ENCODE peak calls at places on chromosomes 12 and 14, in ten cellular contexts. One of them, this sample, is unnamed.

GRCh38 chr14:92928258-92928629 is 5.3 kb downstream of the CHGA start:
- DNase-seq in stomach: no peak
- DNase-seq in adrenal gland: no peak
- DNase-seq in H1: no peak
- DNase-seq in right lobe of liver: no peak
- DNase-seq in heart left ventricle: no peak
- DNase-seq in body of pancreas: no peak
- DNase-seq in esophagus squamous epithelium: no peak
- DNase-seq in K562: no peak
- DNase-seq in A549: no peak
- DNase-seq in this sample: no peak

GRCh38 chr12:75977952-75978671 is 53.5 kb downstream of the PHLDA1 start:
- DNase-seq in stomach: peak
- DNase-seq in body of pancreas: peak
- DNase-seq in H1: no peak
- DNase-seq in esophagus squamous epithelium: peak
- DNase-seq in A549: peak
- DNase-seq in adrenal gland: peak
- DNase-seq in K562: peak
- DNase-seq in heart left ventricle: peak
- DNase-seq in right lobe of liver: peak
- DNase-seq in this sample: peak

GRCh38 chr14:89013098-89013504 is 188.7 kb downstream of the TTC8 start:
- DNase-seq in K562: peak
- DNase-seq in heart left ventricle: no peak
- DNase-seq in esophagus squamous epithelium: no peak
- DNase-seq in stomach: peak
- DNase-seq in A549: peak
- DNase-seq in body of pancreas: peak
- DNase-seq in H1: peak
- DNase-seq in adrenal gland: no peak
- DNase-seq in right lobe of liver: no peak
- DNase-seq in this sample: no peak

GRCh38 chr14:88547386-88547780 is 7.4 kb downstream of the PTPN21 start:
- DNase-seq in body of pancreas: no peak
- DNase-seq in stomach: no peak
- DNase-seq in esophagus squamous epithelium: no peak
- DNase-seq in H1: no peak
- DNase-seq in A549: no peak
- DNase-seq in right lobe of liver: no peak
- DNase-seq in heart left ventricle: no peak
- DNase-seq in adrenal gland: no peak
- DNase-seq in K562: no peak
- DNase-seq in this sample: no peak

GRCh38 chr12:79300199-79300568 is 390.6 kb downstream of the PAWR start:
- DNase-seq in stomach: no peak
- DNase-seq in esophagus squamous epithelium: no peak
- DNase-seq in A549: peak
- DNase-seq in right lobe of liver: no peak
- DNase-seq in heart left ventricle: no peak
- DNase-seq in body of pancreas: no peak
- DNase-seq in H1: no peak
- DNase-seq in K562: no peak
- DNase-seq in adrenal gland: no peak
- DNase-seq in this sample: no peak

GRCh38 chr14:99346470-99347080 is 74.6 kb upstream of the BCL11B start:
- DNase-seq in stomach: no peak
- DNase-seq in K562: no peak
- DNase-seq in A549: no peak
- DNase-seq in H1: no peak
- DNase-seq in heart left ventricle: no peak
- DNase-seq in esophagus squamous epithelium: no peak
- DNase-seq in adrenal gland: no peak
- DNase-seq in body of pancreas: peak
- DNase-seq in right lobe of liver: no peak
- DNase-seq in this sample: no peak

GRCh38 chr14:99952039-99952438 is 113.2 kb upstream of the EVL start:
- DNase-seq in right lobe of liver: no peak
- DNase-seq in body of pancreas: no peak
- DNase-seq in adrenal gland: no peak
- DNase-seq in stomach: no peak
- DNase-seq in A549: no peak
- DNase-seq in H1: no peak
- DNase-seq in heart left ventricle: no peak
- DNase-seq in K562: no peak
- DNase-seq in esophagus squamous epithelium: no peak
- DNase-seq in this sample: no peak

GRCh38 chr14:90278199-90279175 is 22.1 kb downstream of the PSMC1 start:
- DNase-seq in A549: no peak
- DNase-seq in heart left ventricle: no peak
- DNase-seq in H1: no peak
- DNase-seq in adrenal gland: peak
- DNase-seq in stomach: no peak
- DNase-seq in esophagus squamous epithelium: no peak
- DNase-seq in K562: no peak
- DNase-seq in right lobe of liver: peak
- DNase-seq in body of pancreas: no peak
- DNase-seq in this sample: peak

DNA sequence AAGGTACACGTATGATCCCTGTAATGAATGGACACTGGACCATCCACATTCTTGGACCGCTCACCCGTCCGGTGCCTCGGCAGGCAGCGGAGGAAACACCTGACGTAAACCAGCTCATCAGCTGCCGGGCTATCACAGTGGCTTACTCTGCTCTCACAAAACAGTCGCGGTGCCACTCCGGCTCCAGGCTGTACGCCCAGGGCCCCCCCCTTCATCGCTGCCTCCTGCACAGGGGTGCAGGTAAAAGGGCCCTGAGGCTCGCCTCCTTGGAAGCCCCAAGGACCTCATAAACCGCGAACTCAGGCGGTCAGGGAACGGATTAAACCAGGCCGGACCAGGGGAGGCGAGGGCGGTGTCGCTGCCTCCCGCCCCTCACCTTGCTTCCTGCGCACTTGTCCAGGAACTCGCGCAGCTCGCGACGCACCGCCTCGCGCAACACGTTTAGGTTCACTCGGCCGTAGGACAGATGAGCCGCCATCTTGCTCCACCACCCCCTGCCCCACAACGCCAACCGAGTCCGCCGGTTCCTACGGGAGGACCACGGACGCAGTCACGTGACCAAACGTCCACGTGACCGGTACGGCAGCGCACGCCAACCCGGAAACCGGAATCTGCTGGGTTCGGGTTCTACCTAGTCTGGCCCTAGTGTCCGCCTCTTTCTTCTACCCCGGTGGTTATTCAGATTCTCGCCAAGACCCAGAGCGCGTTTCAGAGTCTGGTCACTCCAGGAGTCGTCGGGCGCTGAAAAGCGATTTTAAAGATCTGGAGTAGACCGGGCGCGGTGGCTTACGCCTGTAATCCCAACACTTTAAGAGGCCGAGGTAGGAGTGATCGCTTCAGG is at the start of gene VPS33A:
- DNase-seq in A549: peak
- DNase-seq in stomach: peak
- DNase-seq in adrenal gland: peak
- DNase-seq in heart left ventricle: peak
- DNase-seq in H1: peak
- DNase-seq in esophagus squamous epithelium: peak
- DNase-seq in body of pancreas: peak
- DNase-seq in K562: peak
- DNase-seq in right lobe of liver: peak
- DNase-seq in this sample: peak
- TF ChIP-seq POLR2A in A549: peak
- TF ChIP-seq POLR2A in stomach: no peak
- TF ChIP-seq POLR2A in adrenal gland: peak
- TF ChIP-seq POLR2A in heart left ventricle: peak
- TF ChIP-seq POLR2A in H1: peak
- TF ChIP-seq POLR2A in esophagus squamous epithelium: peak
- TF ChIP-seq POLR2A in body of pancreas: peak
- TF ChIP-seq POLR2A in K562: peak
- TF ChIP-seq POLR2A in right lobe of liver: peak
- TF ChIP-seq POLR2A in this sample: peak

GRCh38 chr14:79333198-79333546 is 878.1 kb downstream of the DIO2 start:
- DNase-seq in body of pancreas: no peak
- DNase-seq in right lobe of liver: no peak
- DNase-seq in K562: no peak
- DNase-seq in stomach: no peak
- DNase-seq in A549: no peak
- DNase-seq in esophagus squamous epithelium: no peak
- DNase-seq in adrenal gland: no peak
- DNase-seq in H1: no peak
- DNase-seq in heart left ventricle: no peak
- DNase-seq in this sample: no peak

GRCh38 chr14:79337761-79338160 is 873.5 kb downstream of the DIO2 start:
- DNase-seq in body of pancreas: no peak
- DNase-seq in heart left ventricle: no peak
- DNase-seq in H1: no peak
- DNase-seq in adrenal gland: no peak
- DNase-seq in stomach: no peak
- DNase-seq in right lobe of liver: no peak
- DNase-seq in esophagus squamous epithelium: no peak
- DNase-seq in A549: no peak
- DNase-seq in K562: no peak
- DNase-seq in this sample: no peak

GRCh38 chr14:79332504-79333197 is 878.7 kb downstream of the DIO2 start:
- DNase-seq in esophagus squamous epithelium: no peak
- DNase-seq in adrenal gland: no peak
- DNase-seq in K562: no peak
- DNase-seq in A549: no peak
- DNase-seq in right lobe of liver: no peak
- DNase-seq in body of pancreas: no peak
- DNase-seq in stomach: no peak
- DNase-seq in H1: peak
- DNase-seq in heart left ventricle: no peak
- DNase-seq in this sample: no peak

GRCh38 chr14:79331820-79332219 is 879.5 kb downstream of the DIO2 start:
- DNase-seq in stomach: no peak
- DNase-seq in esophagus squamous epithelium: no peak
- DNase-seq in right lobe of liver: no peak
- DNase-seq in K562: no peak
- DNase-seq in A549: no peak
- DNase-seq in heart left ventricle: no peak
- DNase-seq in body of pancreas: no peak
- DNase-seq in H1: no peak
- DNase-seq in adrenal gland: no peak
- DNase-seq in this sample: no peak

DNA sequence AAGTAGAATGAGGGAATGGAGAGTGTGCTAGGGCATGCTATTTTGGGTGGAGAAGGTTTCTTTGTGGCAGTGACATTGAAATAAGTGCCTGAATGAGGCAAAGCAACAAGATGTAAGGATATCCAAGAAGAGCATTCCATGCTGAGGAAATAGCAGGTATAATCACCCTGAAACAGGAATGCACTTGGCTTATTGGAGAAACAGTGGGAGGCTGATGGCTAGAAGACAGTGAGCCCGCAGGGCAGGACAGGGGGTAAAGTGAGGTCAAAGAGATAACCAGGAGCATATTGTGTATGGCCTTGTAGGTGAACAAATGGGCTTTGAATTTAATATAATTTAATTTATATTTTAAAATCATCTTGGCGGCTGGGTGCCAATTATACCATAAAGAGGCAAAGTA is 877.0 kb downstream of the DIO2 start:
- DNase-seq in body of pancreas: no peak
- DNase-seq in esophagus squamous epithelium: no peak
- DNase-seq in K562: no peak
- DNase-seq in A549: no peak
- DNase-seq in stomach: no peak
- DNase-seq in right lobe of liver: no peak
- DNase-seq in H1: no peak
- DNase-seq in adrenal gland: no peak
- DNase-seq in heart left ventricle: no peak
- DNase-seq in this sample: no peak
- H3K4me3 ChIP-seq in body of pancreas: no peak
- H3K4me3 ChIP-seq in esophagus squamous epithelium: no peak
- H3K4me3 ChIP-seq in K562: no peak
- H3K4me3 ChIP-seq in A549: no peak
- H3K4me3 ChIP-seq in stomach: no peak
- H3K4me3 ChIP-seq in right lobe of liver: no peak
- H3K4me3 ChIP-seq in H1: no peak
- H3K4me3 ChIP-seq in adrenal gland: no peak
- H3K4me3 ChIP-seq in heart left ventricle: no peak
- H3K4me3 ChIP-seq in this sample: no peak

DNA sequence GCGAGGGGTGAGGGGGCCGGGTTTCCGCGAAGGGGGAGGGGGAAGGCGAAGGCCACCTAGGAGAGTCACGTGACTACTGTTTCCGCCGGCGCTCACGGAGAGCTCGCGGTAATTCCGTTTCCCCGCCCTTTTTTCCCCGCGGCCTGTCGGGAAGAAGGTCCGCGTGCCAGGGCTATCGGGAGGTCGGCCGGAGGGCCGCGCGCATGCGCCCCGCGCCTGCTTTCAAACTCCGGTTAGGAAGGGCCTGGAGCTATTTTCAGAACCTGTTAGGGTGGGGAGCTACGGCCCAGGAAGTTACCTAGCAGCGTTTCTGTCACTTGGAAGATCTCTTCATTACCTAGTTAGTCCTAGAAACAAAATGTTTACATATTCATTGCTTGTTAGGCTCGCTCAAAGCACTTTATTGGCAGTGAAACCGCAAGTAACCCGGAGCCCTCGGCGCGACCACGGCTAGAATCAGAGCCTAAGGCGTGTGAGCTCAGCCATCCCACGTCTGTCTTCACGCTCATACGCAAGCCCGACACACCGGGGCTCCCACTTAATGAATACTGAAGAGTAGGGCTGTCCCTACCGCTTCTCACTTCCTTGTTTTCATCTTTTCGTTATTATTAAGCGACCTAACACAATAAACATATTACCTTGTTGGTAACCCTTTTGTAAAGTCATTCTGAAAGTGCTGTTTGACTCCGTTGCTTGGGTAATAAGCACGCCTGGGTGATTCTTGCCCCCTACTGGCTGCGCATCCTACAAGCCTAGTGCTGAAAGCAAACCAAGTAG is 682 bp upstream of the SBNO1 start:
- DNase-seq in adrenal gland: peak
- DNase-seq in K562: peak
- DNase-seq in heart left ventricle: peak
- DNase-seq in A549: peak
- DNase-seq in body of pancreas: peak
- DNase-seq in esophagus squamous epithelium: peak
- DNase-seq in right lobe of liver: peak
- DNase-seq in stomach: peak
- DNase-seq in H1: peak
- DNase-seq in this sample: peak
- TF ChIP-seq POLR2A in adrenal gland: peak
- TF ChIP-seq POLR2A in K562: peak
- TF ChIP-seq POLR2A in heart left ventricle: peak
- TF ChIP-seq POLR2A in A549: peak
- TF ChIP-seq POLR2A in body of pancreas: peak
- TF ChIP-seq POLR2A in esophagus squamous epithelium: peak
- TF ChIP-seq POLR2A in right lobe of liver: peak
- TF ChIP-seq POLR2A in stomach: no peak
- TF ChIP-seq POLR2A in H1: no peak
- TF ChIP-seq POLR2A in this sample: no peak

GRCh38 chr12:97530237-97530636 is 67.6 kb downstream of the RMST start:
- DNase-seq in K562: no peak
- DNase-seq in A549: no peak
- DNase-seq in heart left ventricle: no peak
- DNase-seq in right lobe of liver: no peak
- DNase-seq in stomach: no peak
- DNase-seq in adrenal gland: no peak
- DNase-seq in H1: no peak
- DNase-seq in esophagus squamous epithelium: no peak
- DNase-seq in body of pancreas: no peak
- DNase-seq in this sample: no peak

DNA sequence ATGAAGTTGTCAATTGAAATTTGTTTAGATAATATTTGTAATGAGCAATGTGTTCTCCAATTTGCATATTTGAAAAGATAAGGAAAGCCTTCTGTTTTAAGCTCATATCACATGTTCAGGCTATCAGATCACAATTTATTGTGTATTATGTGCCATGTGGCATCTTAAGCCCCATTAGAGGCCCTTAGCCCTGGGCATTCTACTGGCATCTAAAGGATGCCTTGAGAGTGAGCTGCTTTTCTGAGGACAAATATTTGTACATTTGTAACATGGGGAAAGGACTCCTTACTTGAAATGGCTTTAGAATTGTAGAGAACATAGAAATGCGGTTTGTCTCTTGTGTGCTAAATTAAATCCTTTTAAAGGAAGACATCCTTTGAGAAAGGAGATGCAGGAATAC is 62.2 kb downstream of the RMST start:
- DNase-seq in H1: no peak
- DNase-seq in right lobe of liver: no peak
- DNase-seq in esophagus squamous epithelium: no peak
- DNase-seq in K562: no peak
- DNase-seq in body of pancreas: no peak
- DNase-seq in heart left ventricle: no peak
- DNase-seq in adrenal gland: no peak
- DNase-seq in stomach: no peak
- DNase-seq in A549: no peak
- DNase-seq in this sample: no peak
- H3K4me3 ChIP-seq in H1: no peak
- H3K4me3 ChIP-seq in right lobe of liver: no peak
- H3K4me3 ChIP-seq in esophagus squamous epithelium: no peak
- H3K4me3 ChIP-seq in K562: no peak
- H3K4me3 ChIP-seq in body of pancreas: no peak
- H3K4me3 ChIP-seq in heart left ventricle: no peak
- H3K4me3 ChIP-seq in adrenal gland: no peak
- H3K4me3 ChIP-seq in stomach: no peak
- H3K4me3 ChIP-seq in A549: no peak
- H3K4me3 ChIP-seq in this sample: no peak